ENCODE peak calls at places on chromosomes 16 and 17, in nine cellular contexts. J is Panc1; N is neural crest cell; W is Caki2; A is activated CD8-positive, alpha-beta memory T cell treated with anti-CD3 and anti-CD28 coated beads, Interleukin-2, amount 50 U/mL, for 48 hours; E is HFF-Myc; Z is stimulated activated CD8-positive, alpha-beta memory T cell treated with anti-CD3 and anti-CD28 coated beads, Interleukin-2, amount 100 ng/mL, for 48 hours; Q is HCT116; C is naive thymus-derived CD8-positive, alpha-beta T cell. P is an unnamed sample.

GRCh38 chr16:85431431-85432124 is 181.5 kb upstream of the GSE1 start:
- DNase-seq in J (no peak), N (no peak), W (no peak), A (no peak), E (no peak), Z (no peak), Q (no peak), C (no peak), P (no peak)

GRCh38 chr16:86355538-86355937 is 154.8 kb upstream of the FOXF1 start:
- DNase-seq in J (no peak), N (no peak), W (no peak), A (no peak), E (no peak), Z (no peak), Q (peak; percentile 92), C (no peak), P (no peak)

GRCh38 chr16:55274391-55274790 is 49.6 kb upstream of the IRX6 start:
- DNase-seq in J (no peak), N (no peak), W (no peak), A (no peak), E (no peak), Z (no peak), Q (no peak), C (no peak), P (no peak)

GRCh38 chr16:35559911-35560636 is 2100.7 kb downstream of the TP53TG3F start:
- DNase-seq in J (no peak), N (no peak), W (peak; percentile 55), A (no peak), E (no peak), Z (no peak), Q (no peak), C (no peak), P (no peak)

GRCh38 chr17:3976675-3977171 is 12.5 kb upstream of the ATP2A3 start:
- DNase-seq in J (no peak), N (no peak), W (no peak), A (no peak), E (no peak), Z (no peak), Q (no peak), C (no peak), P (no peak)

GRCh38 chr17:6713130-6713917 is at the start of gene SLC13A5:
- DNase-seq in J (no peak), N (peak; percentile 67), W (no peak), A (no peak), E (peak; percentile 4), Z (peak; percentile 2), Q (no peak), C (no peak), P (peak; percentile 79)

GRCh38 chr16:622920-623280 is 7.9 kb upstream of the WFIKKN1 start:
- DNase-seq in J (no peak), N (no peak), W (no peak), A (no peak), E (no peak), Z (no peak), Q (no peak), C (no peak), P (no peak)

GRCh38 chr16:17744903-17745581 is 274.3 kb upstream of the XYLT1 start:
- DNase-seq in J (no peak), N (no peak), W (no peak), A (no peak), E (no peak), Z (no peak), Q (no peak), C (no peak), P (peak; percentile 25)

GRCh38 chr16:20803192-20803560 is 3.1 kb downstream of the ERI2 start:
- DNase-seq in J (no peak), N (no peak), W (no peak), A (no peak), E (no peak), Z (no peak), Q (no peak), C (no peak), P (no peak)